ENCODE peak calls at places on chromosomes 11 and 22, in six cellular contexts. B, A, O, C, W and L are unnamed samples.

GRCh38 chr11:97893612-97894011 is 1127.1 kb upstream of the CNTN5 start:
- DNase-seq in O (no peak), A (no peak), C (no peak), B (no peak), W (no peak), L (no peak)

GRCh38 chr11:102452461-102453285 is at the start of gene TMEM123:
- DNase-seq in O (no peak), W (peak), A (peak), B (peak), C (peak), L (no peak)

GRCh38 chr22:42937164-42937854 is 77.6 kb downstream of the PACSIN2 start:
- DNase-seq in B (peak), A (peak), C (peak), W (peak), O (peak), L (peak)

GRCh38 chr11:17719940-17720795 is 797 bp downstream of the MYOD1 start:
- DNase-seq in C (no peak), O (no peak), W (no peak), A (no peak), B (no peak), L (no peak)

GRCh38 chr11:104060004-104060403 is 23.6 kb downstream of the DDI1 start:
- DNase-seq in W (no peak), B (peak), C (no peak), O (no peak), A (no peak), L (no peak)

GRCh38 chr11:103051158-103051801 is 40.7 kb downstream of the DCUN1D5 start:
- DNase-seq in W (no peak), O (no peak), C (no peak), B (no peak), A (no peak), L (no peak)

GRCh38 chr11:75639752-75640151 is 29.1 kb downstream of the MAP6 start:
- DNase-seq in W (peak), B (peak), A (peak), C (peak), O (no peak), L (peak)

GRCh38 chr11:69721745-69722144 is 17.9 kb upstream of the FGF19 start:
- DNase-seq in A (no peak), C (no peak), B (no peak), O (no peak), W (no peak), L (no peak)

GRCh38 chr22:30205281-30206115 is 41.1 kb downstream of the LIF start:
- DNase-seq in O (peak), A (peak), W (no peak), C (peak), B (peak), L (no peak)

GRCh38 chr11:61912530-61912898 is 4.9 kb downstream of the RAB3IL1 start:
- DNase-seq in C (no peak), B (no peak), A (no peak), W (peak), O (no peak), L (no peak)

GRCh38 chr11:112277937-112278336 is 17.3 kb upstream of the PLET1 start:
- DNase-seq in W (no peak), A (no peak), O (no peak), C (no peak), B (peak), L (peak)

GRCh38 chr22:47260551-47260950 is 498.1 kb downstream of the TBC1D22A start:
- DNase-seq in C (no peak), W (no peak), A (no peak), O (no peak), B (no peak), L (no peak)

GRCh38 chr11:83681944-83682644 is 395.9 kb upstream of the CCDC90B start:
- DNase-seq in C (no peak), A (no peak), B (no peak), W (no peak), O (no peak), L (no peak)

GRCh38 chr22:31313366-31314147 is 21.3 kb upstream of the PIK3IP1 start:
- DNase-seq in W (peak), O (peak), C (peak), A (peak), B (peak), L (no peak)

GRCh38 chr11:64650923-64651523 is 60.0 kb downstream of the SLC22A12 start:
- DNase-seq in W (no peak), A (no peak), B (peak), O (no peak), C (no peak), L (no peak)

GRCh38 chr11:86938900-86939880 is 16.0 kb downstream of the FZD4 start:
- DNase-seq in B (peak), C (no peak), W (no peak), O (no peak), A (no peak), L (no peak)

GRCh38 chr11:32781721-32782120 is 12.7 kb downstream of the CCDC73 start:
- DNase-seq in C (no peak), O (no peak), B (no peak), A (no peak), W (no peak), L (no peak)

GRCh38 chr11:115623021-115623451 is 118.8 kb upstream of the CADM1 start:
- DNase-seq in C (peak), A (peak), O (peak), W (no peak), B (peak), L (peak)

GRCh38 chr11:70066628-70067027 is 11.5 kb upstream of the ANO1 start:
- DNase-seq in C (no peak), W (no peak), B (no peak), A (no peak), O (no peak), L (no peak)

GRCh38 chr11:86740628-86741488 is 59.5 kb upstream of the PRSS23 start:
- DNase-seq in B (peak), O (peak), C (peak), W (no peak), A (peak), L (peak)

GRCh38 chr11:1780700-1781592 is 17.2 kb upstream of the CTSD start:
- DNase-seq in A (no peak), B (no peak), W (peak), C (no peak), O (no peak), L (no peak)

GRCh38 chr11:11882539-11882938 is 40.8 kb downstream of the USP47 start:
- DNase-seq in B (no peak), A (no peak), C (no peak), W (no peak), O (no peak), L (no peak)

GRCh38 chr11:10793470-10794255 is 15.1 kb downstream of the EIF4G2 start:
- DNase-seq in B (no peak), O (no peak), C (no peak), A (no peak), W (no peak), L (no peak)

GRCh38 chr11:64489831-64490441 is 101.1 kb upstream of the SLC22A12 start:
- DNase-seq in W (no peak), C (no peak), A (peak), B (peak), O (no peak), L (no peak)

GRCh38 chr11:112012877-112013276 is 12.3 kb upstream of the DLAT start:
- DNase-seq in A (no peak), C (no peak), W (no peak), O (no peak), B (peak), L (no peak)

GRCh38 chr11:43381802-43382201 is 23.1 kb downstream of the TTC17 start:
- DNase-seq in W (no peak), B (no peak), O (no peak), C (no peak), A (no peak), L (no peak)

DNA sequence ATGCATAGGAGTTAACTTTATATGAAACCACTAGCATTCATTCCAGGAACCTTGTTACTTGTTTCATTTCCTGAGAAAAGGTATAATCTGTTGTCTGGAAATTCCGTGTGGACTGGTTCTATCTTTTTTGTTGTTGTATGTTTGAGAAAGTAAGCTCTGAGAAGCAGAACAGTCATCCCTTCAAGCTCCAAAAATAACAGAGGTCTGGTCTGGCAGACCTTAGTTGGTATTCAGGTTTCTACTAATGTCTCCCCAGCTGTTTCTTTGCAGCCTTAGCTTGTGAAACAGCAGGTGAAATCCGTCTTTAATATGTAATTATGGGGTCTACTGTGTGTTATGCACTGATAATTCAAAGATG is 2.4 kb downstream of the RNF121 start:
- DNase-seq in B (peak), W (no peak), A (no peak), O (no peak), C (no peak), L (no peak)
- H3K4me3 ChIP-seq in B (no peak), W (no peak), A (peak), O (no peak), C (no peak), L (no peak)

GRCh38 chr11:126884192-126884973 is 116.2 kb downstream of the KIRREL3 start:
- DNase-seq in B (no peak), O (no peak), C (no peak), W (no peak), A (no peak), L (no peak)
- TF ChIP-seq CTCF in B (no peak), O (no peak), C (no peak), W (no peak), A (no peak), L (no peak)

GRCh38 chr22:37627091-37627490 is 12.4 kb upstream of the SH3BP1 start:
- DNase-seq in C (no peak), O (no peak), W (no peak), A (no peak), B (no peak), L (no peak)
- H3K4me3 ChIP-seq in C (no peak), O (no peak), W (no peak), A (no peak), B (no peak), L (no peak)

GRCh38 chr11:506950-507726 is at the start of gene RNH1:
- DNase-seq in C (peak), A (peak), B (peak), W (peak), O (peak), L (peak)
- TF ChIP-seq CTCF in C (no peak), A (no peak), B (no peak), W (no peak), O (no peak), L (no peak)

GRCh38 chr22:46028069-46028991 is 51.4 kb upstream of the WNT7B start:
- DNase-seq in O (no peak), B (no peak), C (no peak), W (no peak), A (no peak), L (no peak)
- H3K4me3 ChIP-seq in O (no peak), B (no peak), C (no peak), W (peak), A (peak), L (no peak)